ENCODE peak calls at places on chromosomes 16 and 17, in seven cellular contexts. E is SK-N-SH, S is GM12891, V is H1, Y is HepG2, M is GM12878, P is GM12892. C is an unnamed sample.

GRCh38 chr17:49132699-49133364 is at the start of gene B4GALNT2:
- DNase-seq in E (peak), P (peak), M (no peak), S (no peak), Y (no peak), V (peak), C (no peak)

GRCh38 chr17:45326566-45326965 is 9.7 kb upstream of the MAP3K14 start:
- DNase-seq in E (no peak), P (no peak), M (no peak), V (no peak), S (no peak), Y (no peak), C (no peak)

GRCh38 chr17:48835971-48836370 is 5.1 kb downstream of the CALCOCO2 start:
- DNase-seq in S (no peak), V (no peak), M (no peak), E (no peak), Y (no peak), P (no peak), C (no peak)

GRCh38 chr17:82854226-82854625 is 14.4 kb upstream of the ZNF750 start:
- DNase-seq in Y (no peak), V (no peak), M (no peak), S (no peak), P (no peak), E (no peak), C (no peak)

GRCh38 chr17:77465358-77466041 is 324.7 kb downstream of the SEC14L1 start:
- DNase-seq in M (peak), E (no peak), Y (no peak), V (peak), P (peak), S (peak), C (peak)

GRCh38 chr17:74677558-74678466 is 34.9 kb downstream of the CD300LF start:
- DNase-seq in M (no peak), P (no peak), S (no peak), V (no peak), Y (no peak), E (peak), C (no peak)

GRCh38 chr17:60164697-60165096 is 14.9 kb downstream of the CA4 start:
- DNase-seq in E (no peak), V (no peak), P (no peak), Y (no peak), M (no peak), S (no peak), C (no peak)

GRCh38 chr17:16073845-16074244 is 74.2 kb downstream of the TTC19 start:
- DNase-seq in P (no peak), V (no peak), E (no peak), M (no peak), Y (no peak), S (no peak), C (no peak)

GRCh38 chr17:70107441-70107840 is 32.4 kb downstream of the KCNJ16 start:
- DNase-seq in V (no peak), P (no peak), M (no peak), E (no peak), S (no peak), Y (no peak), C (no peak)

GRCh38 chr17:71084219-71084618 is 914.9 kb downstream of the KCNJ2 start:
- DNase-seq in V (peak), Y (peak), P (no peak), M (no peak), S (no peak), E (peak), C (peak)

GRCh38 chr16:27401768-27402568 is at the start of gene IL21R:
- DNase-seq in V (no peak), Y (no peak), S (peak), M (peak), P (peak), E (peak), C (peak)

GRCh38 chr17:68981288-68981687 is 26.1 kb upstream of the ABCA8 start:
- DNase-seq in P (no peak), M (peak), Y (peak), E (no peak), S (no peak), V (no peak), C (no peak)

GRCh38 chr16:59179446-59180082 is 445.4 kb upstream of the GOT2 start:
- DNase-seq in P (no peak), S (no peak), Y (peak), E (no peak), V (no peak), M (no peak), C (no peak)

GRCh38 chr16:68074850-68075249 is 10.3 kb upstream of the NFATC3 start:
- DNase-seq in E (no peak), S (peak), M (peak), P (peak), Y (no peak), V (no peak), C (no peak)

GRCh38 chr16:86668136-86668535 is 89.8 kb downstream of the FOXL1 start:
- DNase-seq in E (no peak), Y (no peak), P (no peak), S (no peak), V (no peak), M (no peak), C (no peak)

GRCh38 chr17:82384051-82384729 is 12.6 kb downstream of the UTS2R start:
- DNase-seq in Y (peak), E (peak), S (no peak), V (no peak), P (no peak), M (no peak), C (no peak)

GRCh38 chr17:5468075-5468473 is 708 bp downstream of the DHX33 start:
- DNase-seq in M (no peak), Y (no peak), E (peak), V (no peak), P (no peak), S (no peak), C (peak)

GRCh38 chr16:88500255-88500661 is 47.2 kb downstream of the ZFPM1 start:
- DNase-seq in M (no peak), Y (no peak), V (no peak), S (no peak), E (no peak), P (no peak), C (no peak)

GRCh38 chr17:78789663-78790181 is 7.6 kb upstream of the CYTH1 start:
- DNase-seq in S (no peak), Y (no peak), M (no peak), E (peak), V (no peak), P (no peak), C (no peak)

GRCh38 chr16:25256821-25257503 is 683 bp downstream of the ZKSCAN2 start:
- DNase-seq in S (no peak), Y (peak), E (peak), P (no peak), V (no peak), M (no peak), C (peak)

GRCh38 chr17:35700157-35700556 is 31.3 kb upstream of the RASL10B start:
- DNase-seq in Y (no peak), E (no peak), S (no peak), P (no peak), V (no peak), M (no peak), C (no peak)

GRCh38 chr16:54935411-54936085 is 4.9 kb downstream of the IRX5 start:
- DNase-seq in S (no peak), Y (no peak), M (no peak), V (no peak), E (no peak), P (no peak), C (no peak)

GRCh38 chr17:3915642-3916012 is 638 bp downstream of the P2RX1 start:
- DNase-seq in Y (no peak), V (no peak), E (no peak), S (no peak), M (no peak), P (no peak), C (no peak)

GRCh38 chr17:38465420-38466345 is 37.4 kb downstream of the ARHGAP23 start:
- DNase-seq in M (no peak), P (no peak), S (no peak), Y (no peak), E (peak), V (no peak), C (no peak)

GRCh38 chr17:67546578-67547527 is 169.8 kb downstream of the PITPNC1 start:
- DNase-seq in P (peak), E (no peak), M (no peak), Y (no peak), S (peak), V (no peak), C (peak)

GRCh38 chr16:14454391-14454790 is 175.7 kb downstream of the PARN start:
- DNase-seq in Y (no peak), E (no peak), M (no peak), P (no peak), V (no peak), S (no peak), C (no peak)

GRCh38 chr17:17915183-17915582 is 57.0 kb downstream of the TOM1L2 start:
- DNase-seq in V (no peak), S (no peak), E (no peak), M (no peak), P (no peak), Y (no peak), C (no peak)
- TF ChIP-seq TAF1 in V (no peak), S (no peak), E (no peak), M (no peak), P (no peak), Y (no peak), C (no peak)

DNA sequence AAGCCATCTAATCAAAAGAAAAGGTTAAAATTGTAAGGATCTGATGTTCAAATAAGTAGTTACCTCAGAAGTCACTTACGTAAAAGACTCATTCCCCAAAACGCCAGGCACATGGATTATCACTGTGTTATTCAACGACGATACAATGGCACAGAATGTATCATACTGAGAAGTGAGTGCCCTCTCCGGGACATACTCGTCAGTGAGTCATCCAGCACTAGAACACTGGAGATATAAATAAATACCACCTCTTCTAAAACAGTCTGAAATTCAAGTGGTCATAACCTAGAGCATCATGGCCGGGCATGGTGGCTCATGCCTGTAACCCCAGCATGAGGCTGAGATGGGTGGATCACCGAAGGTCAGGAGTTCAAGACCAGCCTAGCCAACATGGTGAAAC is 24.9 kb downstream of the USP31 start:
- DNase-seq in P (no peak), S (no peak), E (no peak), V (no peak), Y (no peak), M (no peak), C (no peak)
- TF ChIP-seq TAF1 in P (no peak), S (no peak), E (no peak), V (no peak), Y (no peak), M (no peak), C (no peak)

DNA sequence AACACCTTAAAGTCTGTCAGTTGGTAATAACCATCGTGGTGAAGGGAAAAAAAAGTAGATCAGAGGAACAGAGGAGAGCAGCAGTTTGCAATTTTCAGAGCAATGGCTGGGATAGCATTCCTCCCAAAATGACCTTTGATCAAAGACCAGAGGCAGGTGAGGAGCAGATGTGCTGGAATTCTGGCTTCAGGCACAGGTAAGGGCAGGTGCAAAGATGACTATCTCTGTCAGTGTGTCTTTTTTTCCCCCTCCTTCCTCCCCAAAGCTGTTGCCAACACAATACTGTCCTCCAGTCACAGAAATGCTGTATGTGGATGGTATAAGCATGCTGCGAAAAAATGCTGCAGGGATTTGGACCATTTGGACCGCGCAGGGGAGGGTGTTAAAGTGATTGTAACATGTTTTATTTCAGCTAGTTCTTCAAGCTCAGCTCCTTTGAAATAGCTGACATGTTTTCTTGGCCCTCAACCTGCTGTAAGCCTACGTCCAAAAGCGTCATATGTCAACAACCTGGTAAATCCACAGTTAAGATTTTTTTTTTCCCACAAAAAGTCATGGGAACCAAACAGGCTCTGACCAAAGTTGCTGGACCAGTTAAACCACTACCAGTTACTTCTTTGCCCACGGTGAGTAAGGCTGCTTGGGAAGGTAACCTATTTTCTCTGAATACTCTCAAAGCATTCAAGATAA is 166.5 kb downstream of the XYLT1 start:
- DNase-seq in V (no peak), P (no peak), S (no peak), M (no peak), E (no peak), Y (no peak), C (no peak)
- TF ChIP-seq TAF1 in V (no peak), P (no peak), S (no peak), M (no peak), E (no peak), Y (no peak), C (no peak)

GRCh38 chr16:84673561-84673960 is 25.2 kb downstream of the KLHL36 start:
- DNase-seq in V (no peak), P (no peak), E (no peak), S (no peak), M (no peak), Y (no peak), C (no peak)

GRCh38 chr16:84675423-84675822 is 24.4 kb upstream of the USP10 start:
- DNase-seq in E (no peak), P (no peak), Y (no peak), S (no peak), V (no peak), M (no peak), C (no peak)

GRCh38 chr16:84670063-84670462 is 21.8 kb downstream of the KLHL36 start:
- DNase-seq in S (no peak), Y (no peak), M (no peak), P (no peak), V (no peak), E (no peak), C (no peak)

GRCh38 chr16:84672276-84673202 is 24.2 kb downstream of the KLHL36 start:
- DNase-seq in M (no peak), E (peak), S (peak), P (peak), V (peak), Y (peak), C (peak)

GRCh38 chr16:84673203-84673535 is 24.9 kb downstream of the KLHL36 start:
- DNase-seq in Y (no peak), M (no peak), V (no peak), S (no peak), E (no peak), P (no peak), C (no peak)
- TF ChIP-seq TAF1 in Y (no peak), M (no peak), V (no peak), S (no peak), E (no peak), P (no peak), C (no peak)

DNA sequence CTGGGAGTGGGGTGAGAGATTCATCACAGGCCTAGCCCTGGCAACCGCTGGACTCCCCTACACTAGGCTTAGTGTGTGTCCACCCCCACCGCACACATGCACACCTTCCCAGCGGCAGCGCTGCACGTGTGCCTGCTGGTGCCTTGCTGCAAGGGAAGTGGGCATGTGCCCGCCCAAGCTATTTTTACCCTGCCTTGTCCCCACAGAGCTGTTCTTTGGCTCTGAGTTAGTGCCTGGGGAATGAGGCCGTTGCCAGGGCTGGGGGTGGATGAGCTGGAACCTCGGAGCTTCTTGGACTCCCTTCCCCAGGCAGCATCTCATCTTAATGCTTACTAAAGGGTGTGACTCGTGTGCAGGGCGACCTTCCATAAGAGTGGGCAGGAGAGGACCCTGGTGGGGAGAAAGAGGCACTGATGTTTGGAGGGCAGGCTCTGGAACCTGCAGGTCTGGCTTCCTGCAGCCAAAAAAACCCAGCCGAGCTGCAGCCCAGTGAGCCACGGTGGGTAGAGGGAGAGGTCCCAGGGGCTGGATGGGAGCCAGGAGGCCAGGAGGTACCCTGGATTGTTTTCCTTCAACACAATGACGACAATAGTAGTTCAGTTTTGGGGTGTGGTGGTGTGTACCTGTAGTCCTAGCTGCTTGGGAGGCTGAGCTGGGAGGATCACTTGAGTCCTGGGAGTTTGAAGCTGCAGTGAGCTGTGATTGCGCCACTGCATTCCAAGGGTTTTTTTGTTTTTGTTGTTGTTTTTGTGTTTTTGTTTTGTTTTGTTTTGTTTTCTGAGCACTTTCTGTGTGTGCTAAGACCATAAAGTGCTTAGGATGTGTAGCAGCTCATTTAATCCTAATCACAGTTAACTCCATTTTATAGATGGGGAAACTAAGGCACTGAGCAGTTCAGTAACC is 119.0 kb downstream of the RAB11FIP4 start:
- DNase-seq in V (no peak), M (no peak), P (no peak), E (no peak), Y (no peak), S (no peak), C (no peak)
- TF ChIP-seq TAF1 in V (no peak), M (no peak), P (no peak), E (no peak), Y (no peak), S (no peak), C (no peak)

GRCh38 chr16:5490499-5490898 is 392.9 kb upstream of the EEF2KMT start:
- DNase-seq in M (no peak), S (peak), Y (peak), E (peak), V (peak), P (no peak), C (peak)
- TF ChIP-seq TAF1 in M (no peak), S (no peak), Y (no peak), E (no peak), V (no peak), P (no peak), C (no peak)

C was measured in K562.